ENCODE peak calls at places on chromosomes 5 and 9, in seven cellular contexts. U is dermis microvascular lymphatic vessel endothelial cell; J is G401; G is activated gamma-delta T cell treated with anti-CD3 and anti-CD28 coated beads, Interleukin-2, amount 50 U/mL, for 16 hours; P is neural crest cell; Q is H7; S is RWPE1. L is an unnamed sample.

GRCh38 chr9:129458155-129458661 is 162.7 kb downstream of the C9orf50 start:
- DNase-seq in U (no peak), J (no peak), G (peak), P (no peak), Q (no peak), S (no peak), L (no peak)

GRCh38 chr5:143313298-143313852 is 90.1 kb downstream of the NR3C1 start:
- DNase-seq in U (peak), J (no peak), G (no peak), P (no peak), Q (no peak), S (no peak), L (no peak)

GRCh38 chr5:126492939-126493338 is 69.7 kb downstream of the GRAMD2B start:
- DNase-seq in U (peak), J (no peak), G (no peak), P (no peak), Q (no peak), S (no peak), L (no peak)

GRCh38 chr5:41921874-41922273 is 3.2 kb upstream of the FBXO4 start:
- DNase-seq in U (peak), J (no peak), G (no peak), P (no peak), Q (no peak), S (peak), L (peak)

GRCh38 chr5:148858547-148858946 is 32.1 kb downstream of the ADRB2 start:
- DNase-seq in U (peak), J (no peak), G (no peak), P (no peak), Q (no peak), S (no peak), L (no peak)

GRCh38 chr9:99140685-99141314 is 35.9 kb downstream of the TGFBR1 start:
- DNase-seq in U (peak), J (peak), G (peak), P (peak), Q (peak), S (peak), L (peak)

GRCh38 chr9:78357165-78357873 is 60.4 kb downstream of the PSAT1 start:
- DNase-seq in U (no peak), J (no peak), G (no peak), P (no peak), Q (peak), S (no peak), L (no peak)

GRCh38 chr9:121160025-121160424 is 41.6 kb downstream of the RAB14 start:
- DNase-seq in U (no peak), J (no peak), G (no peak), P (no peak), Q (no peak), S (no peak), L (no peak)

GRCh38 chr9:133967024-133967741 is 24.9 kb downstream of the VAV2 start:
- DNase-seq in U (no peak), J (no peak), G (no peak), P (no peak), Q (no peak), S (peak), L (no peak)

GRCh38 chr9:107299437-107299836 is 16.4 kb downstream of the RAD23B start:
- DNase-seq in U (peak), J (no peak), G (no peak), P (no peak), Q (no peak), S (peak), L (no peak)

GRCh38 chr5:72596956-72597355 is 89.7 kb upstream of the ZNF366 start:
- DNase-seq in U (peak), J (no peak), G (no peak), P (no peak), Q (no peak), S (no peak), L (no peak)

GRCh38 chr9:87545858-87546257 is 48.2 kb downstream of the DAPK1 start:
- DNase-seq in U (peak), J (no peak), G (no peak), P (no peak), Q (no peak), S (no peak), L (no peak)

GRCh38 chr9:92723299-92723625 is 41.4 kb downstream of the BICD2 start:
- DNase-seq in U (no peak), J (no peak), G (no peak), P (no peak), Q (no peak), S (peak), L (peak)

GRCh38 chr5:19855929-19856328 is 132.1 kb downstream of the CDH18 start:
- DNase-seq in U (no peak), J (no peak), G (no peak), P (no peak), Q (no peak), S (no peak), L (no peak)

GRCh38 chr5:139809331-139809810 is 13.8 kb downstream of the PSD2 start:
- DNase-seq in U (no peak), J (no peak), G (no peak), P (no peak), Q (no peak), S (no peak), L (no peak)

GRCh38 chr5:175517824-175518450 is 39.6 kb downstream of the SFXN1 start:
- DNase-seq in U (no peak), J (no peak), G (peak), P (no peak), Q (no peak), S (peak), L (peak)

GRCh38 chr5:64599226-64599625 is 91.1 kb upstream of the SHISAL2B start:
- DNase-seq in U (no peak), J (no peak), G (no peak), P (no peak), Q (no peak), S (no peak), L (no peak)

GRCh38 chr5:54217826-54218503 is 92.4 kb downstream of the ARL15 start:
- DNase-seq in U (peak), J (peak), G (peak), P (peak), Q (no peak), S (peak), L (peak)

GRCh38 chr9:105242557-105242956 is 1.9 kb upstream of the SLC44A1 start:
- DNase-seq in U (no peak), J (no peak), G (no peak), P (no peak), Q (no peak), S (no peak), L (no peak)

L was measured in astrocyte of the cerebellum.